ENCODE peak calls at places on chromosomes 6 and 20, in five cellular contexts. Z is immature natural killer cell; Q is LoVo; X is effector memory CD4-positive, alpha-beta T cell; V is osteocyte. E is an unnamed sample.
A peak's percentile ranks its signal among the peaks of the same experiment; 100 is the strongest.

GRCh38 chr6:75266716-75267291 is 17.8 kb downstream of the TMEM30A start:
- DNase-seq in Q (peak; percentile 59), X (no peak), V (no peak), Z (peak; percentile 13), E (no peak)

GRCh38 chr20:13458860-13459451 is 179.8 kb downstream of the TASP1 start:
- DNase-seq in V (no peak), X (no peak), Z (no peak), Q (peak; percentile 28), E (no peak)

GRCh38 chr6:138477913-138478539 is 21.3 kb downstream of the NHSL1 start:
- DNase-seq in Z (no peak), Q (peak; percentile 68), X (no peak), V (no peak), E (no peak)

GRCh38 chr6:23621026-23621425 is 505.0 kb upstream of the NRSN1 start:
- DNase-seq in V (no peak), Z (no peak), X (no peak), Q (no peak), E (no peak)

GRCh38 chr6:152189736-152190135 is 382.3 kb downstream of the ESR1 start:
- DNase-seq in Q (no peak), V (no peak), X (no peak), Z (no peak), E (no peak)

GRCh38 chr20:59561614-59562277 is 42.6 kb upstream of the PHACTR3 start:
- DNase-seq in Z (no peak), Q (no peak), X (no peak), V (no peak), E (no peak)

GRCh38 chr6:91305755-91306154 is 718.9 kb upstream of the MAP3K7 start:
- DNase-seq in Q (no peak), X (no peak), Z (no peak), V (no peak), E (no peak)

GRCh38 chr6:15066433-15067337 is 179.2 kb upstream of the JARID2 start:
- DNase-seq in X (no peak), Z (no peak), V (no peak), Q (peak; percentile 27), E (no peak)

GRCh38 chr6:137185290-137185689 is 11.8 kb upstream of the IL22RA2 start:
- DNase-seq in Q (no peak), X (no peak), V (no peak), Z (no peak), E (no peak)

GRCh38 chr6:105739764-105740163 is 336.9 kb upstream of the PREP start:
- DNase-seq in X (no peak), Z (no peak), V (no peak), Q (no peak), E (no peak)

E was measured in neural crest cell.